ENCODE peak calls at places on chromosomes 13 and 19, in six cellular contexts. One of them, this sample, is unnamed.

GRCh38 chr19:50333235-50333736 is 4.1 kb upstream of the KCNC3 start:
- DNase-seq in lower lobe of right lung: peak
- DNase-seq in stimulated activated CD4-positive, alpha-beta T cell treated with anti-CD3 and anti-CD28 coated beads, Interleukin-4, amount 100 ng/mL, for 1 hour: peak
- DNase-seq in NCI-H1105: peak
- DNase-seq in ELR: peak
- DNase-seq in cardiac muscle cell: peak
- DNase-seq in this sample: no peak

GRCh38 chr13:50209646-50210045 is 194.4 kb downstream of the KCNRG start:
- DNase-seq in lower lobe of right lung: no peak
- DNase-seq in stimulated activated CD4-positive, alpha-beta T cell treated with anti-CD3 and anti-CD28 coated beads, Interleukin-4, amount 100 ng/mL, for 1 hour: no peak
- DNase-seq in NCI-H1105: no peak
- DNase-seq in ELR: no peak
- DNase-seq in cardiac muscle cell: no peak
- DNase-seq in this sample: no peak

GRCh38 chr13:69951412-69951811 is 156.2 kb upstream of the ATXN8OS start:
- DNase-seq in lower lobe of right lung: no peak
- DNase-seq in stimulated activated CD4-positive, alpha-beta T cell treated with anti-CD3 and anti-CD28 coated beads, Interleukin-4, amount 100 ng/mL, for 1 hour: no peak
- DNase-seq in NCI-H1105: no peak
- DNase-seq in ELR: no peak
- DNase-seq in cardiac muscle cell: no peak
- DNase-seq in this sample: no peak

GRCh38 chr13:73171926-73172325 is 113.1 kb downstream of the KLF5 start:
- DNase-seq in lower lobe of right lung: no peak
- DNase-seq in stimulated activated CD4-positive, alpha-beta T cell treated with anti-CD3 and anti-CD28 coated beads, Interleukin-4, amount 100 ng/mL, for 1 hour: no peak
- DNase-seq in NCI-H1105: no peak
- DNase-seq in ELR: peak
- DNase-seq in cardiac muscle cell: peak
- DNase-seq in this sample: no peak

GRCh38 chr13:112486386-112487126 is 101.4 kb downstream of the TUBGCP3 start:
- DNase-seq in lower lobe of right lung: no peak
- DNase-seq in stimulated activated CD4-positive, alpha-beta T cell treated with anti-CD3 and anti-CD28 coated beads, Interleukin-4, amount 100 ng/mL, for 1 hour: no peak
- DNase-seq in NCI-H1105: no peak
- DNase-seq in ELR: no peak
- DNase-seq in cardiac muscle cell: peak
- DNase-seq in this sample: no peak

GRCh38 chr19:49421039-49421877 is 2.0 kb downstream of the PTH2 start:
- DNase-seq in lower lobe of right lung: peak
- DNase-seq in stimulated activated CD4-positive, alpha-beta T cell treated with anti-CD3 and anti-CD28 coated beads, Interleukin-4, amount 100 ng/mL, for 1 hour: peak
- DNase-seq in NCI-H1105: peak
- DNase-seq in ELR: peak
- DNase-seq in cardiac muscle cell: peak
- DNase-seq in this sample: peak

GRCh38 chr19:45098521-45099464 is 5.8 kb downstream of the PPP1R37 start:
- DNase-seq in lower lobe of right lung: no peak
- DNase-seq in stimulated activated CD4-positive, alpha-beta T cell treated with anti-CD3 and anti-CD28 coated beads, Interleukin-4, amount 100 ng/mL, for 1 hour: no peak
- DNase-seq in NCI-H1105: no peak
- DNase-seq in ELR: no peak
- DNase-seq in cardiac muscle cell: no peak
- DNase-seq in this sample: no peak

GRCh38 chr19:18118420-18119242 is 21.1 kb downstream of the MAST3 start:
- DNase-seq in lower lobe of right lung: no peak
- DNase-seq in stimulated activated CD4-positive, alpha-beta T cell treated with anti-CD3 and anti-CD28 coated beads, Interleukin-4, amount 100 ng/mL, for 1 hour: no peak
- DNase-seq in NCI-H1105: no peak
- DNase-seq in ELR: peak
- DNase-seq in cardiac muscle cell: no peak
- DNase-seq in this sample: no peak

GRCh38 chr19:46818812-46819211 is 30.4 kb upstream of the SLC1A5 start:
- DNase-seq in lower lobe of right lung: no peak
- DNase-seq in stimulated activated CD4-positive, alpha-beta T cell treated with anti-CD3 and anti-CD28 coated beads, Interleukin-4, amount 100 ng/mL, for 1 hour: no peak
- DNase-seq in NCI-H1105: no peak
- DNase-seq in ELR: peak
- DNase-seq in cardiac muscle cell: no peak
- DNase-seq in this sample: no peak

GRCh38 chr13:46211116-46211515 is 612 bp upstream of the LRRC63 start:
- DNase-seq in lower lobe of right lung: no peak
- DNase-seq in stimulated activated CD4-positive, alpha-beta T cell treated with anti-CD3 and anti-CD28 coated beads, Interleukin-4, amount 100 ng/mL, for 1 hour: peak
- DNase-seq in NCI-H1105: peak
- DNase-seq in ELR: peak
- DNase-seq in cardiac muscle cell: no peak
- DNase-seq in this sample: peak

GRCh38 chr19:7228935-7229541 is 65.2 kb downstream of the INSR start:
- DNase-seq in lower lobe of right lung: no peak
- DNase-seq in stimulated activated CD4-positive, alpha-beta T cell treated with anti-CD3 and anti-CD28 coated beads, Interleukin-4, amount 100 ng/mL, for 1 hour: no peak
- DNase-seq in NCI-H1105: no peak
- DNase-seq in ELR: no peak
- DNase-seq in cardiac muscle cell: no peak
- DNase-seq in this sample: no peak

GRCh38 chr19:6271721-6272410 is 7.9 kb downstream of the MLLT1 start:
- DNase-seq in lower lobe of right lung: peak
- DNase-seq in stimulated activated CD4-positive, alpha-beta T cell treated with anti-CD3 and anti-CD28 coated beads, Interleukin-4, amount 100 ng/mL, for 1 hour: no peak
- DNase-seq in NCI-H1105: peak
- DNase-seq in ELR: peak
- DNase-seq in cardiac muscle cell: peak
- DNase-seq in this sample: no peak

GRCh38 chr13:24100152-24100551 is 60.4 kb upstream of the SPATA13 start:
- DNase-seq in lower lobe of right lung: no peak
- DNase-seq in stimulated activated CD4-positive, alpha-beta T cell treated with anti-CD3 and anti-CD28 coated beads, Interleukin-4, amount 100 ng/mL, for 1 hour: no peak
- DNase-seq in NCI-H1105: no peak
- DNase-seq in ELR: no peak
- DNase-seq in cardiac muscle cell: no peak
- DNase-seq in this sample: no peak

GRCh38 chr19:32227561-32228165 is 117.7 kb upstream of the ZNF507 start:
- DNase-seq in lower lobe of right lung: no peak
- DNase-seq in stimulated activated CD4-positive, alpha-beta T cell treated with anti-CD3 and anti-CD28 coated beads, Interleukin-4, amount 100 ng/mL, for 1 hour: no peak
- DNase-seq in NCI-H1105: no peak
- DNase-seq in ELR: no peak
- DNase-seq in cardiac muscle cell: no peak
- DNase-seq in this sample: no peak

GRCh38 chr13:66264976-66265375 is 965.2 kb downstream of the PCDH9 start:
- DNase-seq in lower lobe of right lung: no peak
- DNase-seq in stimulated activated CD4-positive, alpha-beta T cell treated with anti-CD3 and anti-CD28 coated beads, Interleukin-4, amount 100 ng/mL, for 1 hour: no peak
- DNase-seq in NCI-H1105: no peak
- DNase-seq in ELR: no peak
- DNase-seq in cardiac muscle cell: no peak
- DNase-seq in this sample: no peak

GRCh38 chr13:106100261-106100919 is 435.1 kb downstream of the EFNB2 start:
- DNase-seq in lower lobe of right lung: no peak
- DNase-seq in stimulated activated CD4-positive, alpha-beta T cell treated with anti-CD3 and anti-CD28 coated beads, Interleukin-4, amount 100 ng/mL, for 1 hour: no peak
- DNase-seq in NCI-H1105: no peak
- DNase-seq in ELR: no peak
- DNase-seq in cardiac muscle cell: peak
- DNase-seq in this sample: peak

GRCh38 chr19:5595129-5595528 is 27.4 kb upstream of the TINCR start:
- DNase-seq in lower lobe of right lung: no peak
- DNase-seq in stimulated activated CD4-positive, alpha-beta T cell treated with anti-CD3 and anti-CD28 coated beads, Interleukin-4, amount 100 ng/mL, for 1 hour: no peak
- DNase-seq in NCI-H1105: no peak
- DNase-seq in ELR: no peak
- DNase-seq in cardiac muscle cell: no peak
- DNase-seq in this sample: no peak

GRCh38 chr13:50208826-50209335 is 193.6 kb downstream of the KCNRG start:
- DNase-seq in lower lobe of right lung: peak
- DNase-seq in stimulated activated CD4-positive, alpha-beta T cell treated with anti-CD3 and anti-CD28 coated beads, Interleukin-4, amount 100 ng/mL, for 1 hour: no peak
- DNase-seq in NCI-H1105: no peak
- DNase-seq in ELR: peak
- DNase-seq in cardiac muscle cell: peak
- DNase-seq in this sample: peak

GRCh38 chr13:77697208-77698103 is at the start of gene SLAIN1:
- DNase-seq in lower lobe of right lung: peak
- DNase-seq in stimulated activated CD4-positive, alpha-beta T cell treated with anti-CD3 and anti-CD28 coated beads, Interleukin-4, amount 100 ng/mL, for 1 hour: peak
- DNase-seq in NCI-H1105: peak
- DNase-seq in ELR: peak
- DNase-seq in cardiac muscle cell: peak
- DNase-seq in this sample: peak

GRCh38 chr19:29256516-29256915 is 43.6 kb upstream of the UQCRFS1 start:
- DNase-seq in lower lobe of right lung: no peak
- DNase-seq in stimulated activated CD4-positive, alpha-beta T cell treated with anti-CD3 and anti-CD28 coated beads, Interleukin-4, amount 100 ng/mL, for 1 hour: no peak
- DNase-seq in NCI-H1105: no peak
- DNase-seq in ELR: no peak
- DNase-seq in cardiac muscle cell: no peak
- DNase-seq in this sample: no peak